ENCODE peak calls at places on chromosomes 13 and 19, in ten cellular contexts. U is psoas muscle, H is sigmoid colon, A is Peyer's patch, G is transverse colon, P is progenitor cell of endocrine pancreas, D is right atrium auricular region, K is cardiac fibroblast, X is astrocyte of the spinal cord, O is endothelial cell. I is an unnamed sample.

GRCh38 chr19:50777830-50778303 is 7.6 kb downstream of the GPR32 start:
- DNase-seq in O (no peak), G (no peak), D (no peak), A (no peak), U (no peak), X (no peak), H (no peak), K (no peak), P (no peak), I (peak; percentile 64)

GRCh38 chr13:75566658-75567057 is 17.1 kb downstream of the UCHL3 start:
- DNase-seq in X (peak; percentile 67), A (no peak), D (no peak), U (no peak), G (no peak), H (no peak), O (no peak), P (no peak), K (peak; percentile 82), I (no peak)

GRCh38 chr13:87671031-87671823 is at the start of gene SLITRK5:
- DNase-seq in A (peak; percentile 33), X (peak; percentile 87), U (peak; percentile 73), D (peak; percentile 80), G (peak; percentile 69), K (peak; percentile 34), O (peak; percentile 89), H (peak; percentile 80), P (peak; percentile 81), I (peak; percentile 95)

GRCh38 chr19:45087531-45087930 is 5.4 kb upstream of the PPP1R37 start:
- DNase-seq in A (peak; percentile 48), X (no peak), H (no peak), O (no peak), K (no peak), D (no peak), G (no peak), U (no peak), P (no peak), I (no peak)

GRCh38 chr19:52307275-52307674 is 10.3 kb downstream of the ZNF480 start:
- DNase-seq in P (no peak), A (no peak), U (no peak), X (peak; percentile 43), H (no peak), K (peak; percentile 38), O (no peak), D (no peak), G (no peak), I (peak; percentile 45)

GRCh38 chr13:45784755-45785675 is 66.5 kb downstream of the SIAH3 start:
- DNase-seq in K (no peak), G (no peak), U (no peak), P (no peak), D (no peak), A (no peak), X (no peak), H (no peak), O (no peak), I (no peak)

GRCh38 chr19:11359421-11359820 is 4.2 kb downstream of the PLPPR2 start:
- DNase-seq in H (no peak), K (no peak), G (no peak), O (no peak), U (no peak), X (no peak), A (no peak), P (no peak), D (no peak), I (no peak)

GRCh38 chr19:50551713-50552187 is 16.5 kb downstream of the LRRC4B start:
- DNase-seq in U (no peak), G (no peak), O (no peak), A (no peak), D (no peak), K (no peak), H (no peak), P (no peak), X (no peak), I (no peak)

GRCh38 chr13:33846306-33847062 is 28.5 kb downstream of the RFC3 start:
- DNase-seq in K (no peak), G (no peak), P (no peak), X (no peak), H (no peak), D (no peak), A (no peak), U (no peak), O (no peak), I (no peak)

GRCh38 chr13:43878897-43879322 is 630 bp downstream of the CCDC122 start:
- DNase-seq in D (peak; percentile 87), X (peak; percentile 67), A (peak; percentile 51), P (no peak), K (peak; percentile 82), G (peak; percentile 77), U (peak; percentile 81), O (peak; percentile 61), H (peak; percentile 88), I (no peak)

GRCh38 chr13:91572944-91573535 is 174.6 kb downstream of the GPC5 start:
- DNase-seq in P (no peak), K (no peak), G (no peak), H (no peak), O (no peak), A (no peak), U (no peak), X (peak; percentile 25), D (no peak), I (no peak)

GRCh38 chr13:29532136-29532535 is 63.4 kb downstream of the SLC7A1 start:
- DNase-seq in X (no peak), D (no peak), A (no peak), O (no peak), P (no peak), G (no peak), U (no peak), H (no peak), K (no peak), I (no peak)

GRCh38 chr13:95950103-95950502 is 103.1 kb downstream of the UGGT2 start:
- DNase-seq in H (no peak), G (no peak), O (no peak), U (no peak), X (no peak), K (no peak), D (no peak), P (no peak), A (no peak), I (no peak)

GRCh38 chr13:54536112-54536511 is 1507.5 kb downstream of the OLFM4 start:
- DNase-seq in A (no peak), P (no peak), D (no peak), K (peak; percentile 0), H (no peak), O (no peak), U (no peak), G (no peak), X (no peak), I (no peak)
- TF ChIP-seq CTCF in A (no peak), P (peak; percentile 45), D (no peak), K (no peak), H (no peak), O (no peak), U (no peak), G (no peak), X (no peak), I (peak; percentile 35)

DNA sequence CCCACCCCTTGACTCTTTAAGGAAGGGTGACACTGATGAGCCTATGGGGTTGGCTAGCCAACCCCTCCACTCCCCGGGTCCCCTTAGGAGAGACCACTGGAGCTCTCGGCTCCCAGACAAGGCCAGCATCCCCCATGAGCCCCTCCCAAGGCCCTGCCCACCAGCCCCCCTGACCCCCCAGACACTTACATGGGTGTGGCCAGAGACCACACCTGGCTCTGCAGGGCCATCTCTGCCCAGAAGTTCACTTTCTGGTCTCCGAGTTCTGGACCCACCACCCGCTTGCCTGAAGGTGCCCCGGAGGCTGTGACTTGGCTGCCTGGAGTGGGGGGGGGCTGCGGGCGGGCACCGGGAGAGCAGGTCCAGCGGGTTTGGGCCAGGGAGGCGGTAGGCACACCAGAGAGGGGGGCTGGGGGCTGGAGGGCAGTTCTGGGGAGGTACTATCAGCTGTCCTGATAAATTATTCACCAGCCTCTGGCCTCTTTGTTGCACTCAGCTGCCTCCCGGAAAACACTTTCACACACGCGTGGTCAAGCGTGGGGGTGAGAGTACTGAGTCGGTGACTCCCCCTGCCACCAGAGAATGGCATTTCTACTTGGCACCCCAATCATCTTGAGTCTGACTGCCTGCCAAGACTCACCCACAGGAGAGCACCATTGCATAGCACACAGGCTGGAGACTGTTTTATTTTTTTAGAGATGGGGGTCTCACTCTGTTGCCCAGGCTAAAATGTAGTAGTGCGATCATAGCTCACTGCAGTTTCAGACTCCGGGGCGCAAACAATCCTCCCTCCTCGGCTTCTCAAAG is at the start of gene PALM3:
- DNase-seq in A (no peak), D (no peak), G (peak; percentile 35), U (no peak), P (no peak), K (no peak), H (no peak), X (no peak), O (no peak), I (no peak)
- TF ChIP-seq CTCF in A (no peak), D (no peak), G (no peak), U (no peak), P (no peak), K (no peak), H (no peak), X (no peak), O (no peak), I (no peak)

DNA sequence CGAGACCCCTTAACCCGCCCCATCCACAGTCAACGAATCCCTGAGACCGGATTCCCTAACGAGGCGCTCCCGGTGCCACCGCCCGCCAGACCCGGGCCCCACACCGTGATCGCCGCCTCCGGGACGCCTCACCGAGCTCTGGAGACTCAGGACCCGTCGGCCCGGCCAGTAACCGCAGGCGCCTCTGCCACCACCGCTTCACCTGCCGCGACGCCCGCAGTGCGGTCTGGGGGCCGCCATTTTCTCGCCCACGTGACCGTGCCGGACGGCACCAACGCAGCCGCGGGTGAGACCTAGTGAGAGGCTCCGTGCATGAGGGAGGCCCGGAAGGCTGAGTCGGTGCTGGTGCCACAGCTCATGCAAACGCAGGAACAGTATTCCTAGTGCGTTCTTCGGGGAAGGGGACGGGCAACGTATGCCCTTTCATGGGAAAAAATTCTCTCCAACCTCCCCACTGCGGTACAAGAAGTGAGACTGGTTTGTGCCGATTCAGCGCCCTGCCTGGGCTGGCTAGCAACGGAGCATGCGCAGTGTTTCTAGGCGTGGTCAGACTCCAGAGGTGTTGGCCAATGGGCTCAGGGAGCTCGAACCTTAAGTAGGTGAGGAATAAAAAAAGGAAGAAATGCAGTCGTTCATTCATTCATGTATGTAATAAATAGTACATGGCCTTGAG is at the start of gene DOHH:
- DNase-seq in A (peak; percentile 94), K (peak; percentile 98), G (peak; percentile 97), O (peak; percentile 87), H (peak; percentile 97), D (peak; percentile 95), U (peak; percentile 95), P (peak; percentile 85), X (peak; percentile 97), I (peak; percentile 96)
- TF ChIP-seq CTCF in A (no peak), K (no peak), G (no peak), O (no peak), H (no peak), D (no peak), U (no peak), P (no peak), X (no peak), I (no peak)

DNA sequence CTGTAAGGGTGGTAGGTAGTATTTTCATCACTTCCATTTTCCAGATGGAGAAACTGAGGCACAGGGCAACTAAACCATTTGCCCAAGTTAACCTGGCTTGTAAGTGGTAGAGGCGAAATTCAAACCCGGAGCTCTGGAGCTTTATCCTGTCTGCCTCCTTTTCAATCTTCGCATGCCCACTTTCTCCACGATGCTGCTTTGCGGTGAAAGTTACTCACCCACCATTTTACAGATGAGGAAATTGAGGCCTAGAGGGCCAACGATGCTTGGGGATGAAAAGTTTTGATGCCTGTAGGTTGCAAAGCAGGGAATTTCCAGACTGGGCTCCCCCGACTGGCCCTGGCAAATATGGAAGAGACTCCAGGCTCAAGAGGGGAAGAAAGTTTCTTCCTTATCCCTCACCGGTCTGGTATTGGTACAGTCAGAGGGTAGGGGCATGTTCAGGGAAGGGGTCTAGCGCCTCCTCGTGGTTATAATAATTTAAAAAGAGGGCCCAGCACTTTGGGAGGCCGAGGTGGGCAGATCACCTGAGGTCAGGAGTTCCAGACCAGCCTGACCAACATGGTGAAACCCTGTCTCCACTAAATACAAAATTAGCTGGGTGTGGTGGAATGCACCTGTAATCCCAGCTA is 1.9 kb upstream of the SH2D3A start:
- DNase-seq in P (no peak), A (no peak), K (peak; percentile 53), G (no peak), O (no peak), U (no peak), D (no peak), X (no peak), H (no peak), I (no peak)
- TF ChIP-seq CTCF in P (peak; percentile 42), A (peak; percentile 28), K (peak; percentile 27), G (peak; percentile 47), O (peak; percentile 31), U (peak; percentile 38), D (peak; percentile 23), X (no peak), H (no peak), I (peak; percentile 36)